ENCODE peak calls at places on chromosomes 16 and 17, in five cellular contexts. F is sigmoid colon, X is fibroblast of pulmonary artery, L is A549, R is gastrocnemius medialis. C is an unnamed sample.

GRCh38 chr16:88533945-88534641 is 36.1 kb upstream of the ZC3H18 start:
- DNase-seq in X (peak; percentile 58), L (peak; percentile 76), F (peak; percentile 86), R (peak; percentile 67), C (no peak)

GRCh38 chr16:68364601-68364998 is 53.8 kb downstream of the PRMT7 start:
- DNase-seq in L (no peak), F (no peak), R (no peak), X (peak; percentile 36), C (no peak)

GRCh38 chr17:76539631-76540271 is at the start of gene PRCD:
- DNase-seq in R (no peak), F (no peak), X (no peak), L (peak; percentile 59), C (peak; percentile 72)

GRCh38 chr17:3482851-3483250 is 7.1 kb downstream of the ASPA start:
- DNase-seq in R (no peak), F (no peak), L (no peak), X (no peak), C (no peak)

GRCh38 chr17:1108810-1109605 is 70.8 kb downstream of the ABR start:
- DNase-seq in L (peak; percentile 48), R (no peak), F (peak; percentile 80), X (peak; percentile 58), C (no peak)

GRCh38 chr16:86350289-86350688 is 160.0 kb upstream of the FOXF1 start:
- DNase-seq in R (no peak), L (no peak), F (no peak), X (no peak), C (no peak)

GRCh38 chr17:559699-560378 is 154.8 kb downstream of the VPS53 start:
- DNase-seq in X (peak; percentile 76), R (peak; percentile 79), F (peak; percentile 67), L (no peak), C (no peak)

GRCh38 chr17:78127240-78127887 is 1.2 kb downstream of the TMC6 start:
- DNase-seq in R (peak; percentile 44), L (no peak), X (no peak), F (peak; percentile 88), C (no peak)

GRCh38 chr16:10136916-10137315 is 45.3 kb downstream of the GRIN2A start:
- DNase-seq in X (no peak), R (no peak), F (no peak), L (no peak), C (no peak)

GRCh38 chr17:76969598-76970172 is 101.5 kb downstream of the MGAT5B start:
- DNase-seq in F (no peak), X (no peak), L (no peak), R (no peak), C (no peak)

GRCh38 chr17:885971-886571 is 93.5 kb downstream of the NXN start:
- DNase-seq in L (no peak), F (peak; percentile 97), R (peak; percentile 92), X (no peak), C (no peak)

GRCh38 chr17:68694791-68695485 is 93.8 kb upstream of the FAM20A start:
- DNase-seq in R (no peak), F (no peak), X (peak; percentile 51), L (no peak), C (no peak)

GRCh38 chr17:79483842-79484241 is 127.0 kb downstream of the RBFOX3 start:
- DNase-seq in F (no peak), R (no peak), L (no peak), X (no peak), C (no peak)

GRCh38 chr17:45316271-45317112 is at the start of gene MAP3K14:
- DNase-seq in F (peak; percentile 89), X (peak; percentile 75), L (no peak), R (peak; percentile 83), C (peak; percentile 94)

GRCh38 chr16:28875134-28876015 is 2.9 kb upstream of the ATP2A1 start:
- DNase-seq in X (no peak), L (no peak), R (peak; percentile 73), F (no peak), C (no peak)
- TF ChIP-seq CTCF in X (no peak), L (peak; percentile 36), R (peak; percentile 37), F (no peak), C (peak; percentile 26)

DNA sequence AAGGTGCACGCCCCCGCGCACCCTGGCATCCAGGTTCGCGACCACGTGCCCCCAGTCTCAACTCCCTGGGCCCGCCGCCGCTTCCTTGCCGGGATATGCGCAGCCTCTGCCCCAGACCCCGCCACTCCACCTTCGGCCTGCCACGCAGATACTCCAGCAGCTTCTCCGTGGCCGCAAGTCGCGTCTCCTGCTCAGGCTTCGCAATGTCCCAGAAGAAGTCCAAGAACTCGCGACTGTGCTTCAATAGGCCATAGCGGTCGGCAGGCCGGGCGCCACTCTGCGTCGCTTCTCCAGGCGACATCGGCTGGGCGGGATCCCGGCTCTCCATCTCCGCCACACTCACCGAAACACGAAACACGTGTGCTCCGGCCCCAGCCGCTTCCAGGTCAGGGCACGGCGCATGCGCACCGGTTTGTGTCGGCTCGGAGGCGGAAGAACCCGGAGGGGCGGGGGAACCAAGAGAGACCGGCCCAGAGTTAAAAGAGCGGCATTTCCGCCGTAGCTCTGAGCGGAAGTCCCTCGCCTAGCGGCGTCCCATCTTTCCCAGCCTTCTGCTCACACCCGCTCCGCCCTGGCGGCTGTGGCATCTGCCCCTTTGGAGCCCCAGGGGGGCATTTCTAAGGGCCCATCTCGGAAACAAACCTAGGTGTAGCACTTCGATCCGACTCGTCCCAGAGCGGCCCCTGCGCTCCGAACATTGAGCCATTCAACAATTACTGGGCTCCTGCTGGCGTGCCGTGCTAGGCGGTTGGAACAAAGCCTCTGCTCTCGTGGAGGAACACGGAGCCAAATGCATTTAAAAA is at the start of gene MYBBP1A:
- DNase-seq in X (peak; percentile 95), R (peak; percentile 96), F (peak; percentile 98), L (peak; percentile 100), C (peak; percentile 97)
- TF ChIP-seq CTCF in X (peak; percentile 5), R (peak; percentile 25), F (peak; percentile 6), L (no peak), C (peak; percentile 72)

GRCh38 chr16:1941162-1941923 is 1.7 kb downstream of the MSRB1 start:
- DNase-seq in F (no peak), X (no peak), L (no peak), R (peak; percentile 84), C (no peak)
- TF ChIP-seq CTCF in F (no peak), X (no peak), L (peak; percentile 11), R (peak; percentile 24), C (no peak)

GRCh38 chr17:65797101-65797500 is 235.7 kb upstream of the AXIN2 start:
- DNase-seq in L (no peak), F (no peak), R (no peak), X (no peak), C (no peak)

GRCh38 chr17:65797809-65798208 is 236.4 kb upstream of the AXIN2 start:
- DNase-seq in X (no peak), L (no peak), R (no peak), F (no peak), C (no peak)

GRCh38 chr17:65790241-65790640 is 228.8 kb upstream of the AXIN2 start:
- DNase-seq in L (no peak), X (no peak), R (no peak), F (no peak), C (no peak)

GRCh38 chr17:65799454-65799853 is 238.0 kb upstream of the AXIN2 start:
- DNase-seq in R (no peak), L (no peak), X (no peak), F (no peak), C (no peak)

DNA sequence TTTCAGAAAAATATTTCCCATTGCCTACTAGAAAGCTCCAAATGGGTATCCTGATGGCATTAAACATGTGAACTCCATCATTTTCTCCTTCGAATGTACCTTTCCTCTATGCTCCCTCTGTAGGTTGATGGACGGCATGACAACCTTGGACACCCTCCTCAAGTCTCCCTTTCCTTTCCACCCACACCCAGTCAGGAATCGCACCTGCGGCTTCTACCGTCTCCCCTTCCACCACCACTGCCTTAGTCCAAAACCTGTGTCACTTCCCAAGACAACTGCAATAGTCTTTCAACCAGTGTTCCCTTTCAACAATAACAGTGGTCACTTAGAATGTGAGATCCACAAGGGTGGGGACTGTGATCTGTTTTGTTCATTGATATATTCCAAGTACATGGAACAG is 233.1 kb upstream of the AXIN2 start:
- DNase-seq in L (peak; percentile 49), R (no peak), X (peak; percentile 57), F (no peak), C (no peak)
- TF ChIP-seq CTCF in L (peak; percentile 53), R (no peak), X (peak; percentile 66), F (peak; percentile 41), C (peak; percentile 68)

GRCh38 chr16:59369523-59369922 is 635.4 kb upstream of the GOT2 start:
- DNase-seq in F (no peak), L (no peak), X (no peak), R (no peak), C (no peak)
- TF ChIP-seq CTCF in F (no peak), L (no peak), X (no peak), R (no peak), C (no peak)

C was measured in chondrocyte.